ENCODE peak calls at places on chromosomes 3 and 15, in ten cellular contexts. S is H7; M is AG08396; V is effector CD4-positive, alpha-beta T cell; C is neural crest cell; R is stimulated activated CD4-positive, alpha-beta T cell treated with anti-CD3 and anti-CD28 coated beads, Interleukin-2, amount 100 ng/mL, for 48 hours; K is mesothelial cell of epicardium; A is T-helper 17 cell; Z is kidney; F is brain microvascular endothelial cell. X is an unnamed sample.

GRCh38 chr15:72961326-72961725 is 90.9 kb upstream of the NEO1 start:
- DNase-seq in M (no peak), S (no peak), Z (no peak), K (no peak), A (no peak), R (no peak), V (no peak), C (no peak), F (no peak), X (no peak)

GRCh38 chr15:57323806-57324589 is 52.3 kb upstream of the CGNL1 start:
- DNase-seq in Z (peak), M (no peak), F (peak), A (no peak), K (no peak), S (peak), R (no peak), C (no peak), V (no peak), X (peak)

GRCh38 chr15:89802231-89802928 is 12.3 kb downstream of the ANPEP start:
- DNase-seq in Z (peak), C (no peak), S (no peak), R (no peak), F (no peak), A (no peak), K (no peak), M (no peak), V (no peak), X (no peak)

GRCh38 chr15:35671197-35671596 is 125.2 kb upstream of the DPH6 start:
- DNase-seq in V (no peak), M (no peak), Z (no peak), S (no peak), K (no peak), A (no peak), R (no peak), C (no peak), F (no peak), X (no peak)

GRCh38 chr3:149575213-149575961 is 82.4 kb downstream of the WWTR1 start:
- DNase-seq in F (peak), S (no peak), A (no peak), Z (no peak), R (no peak), C (no peak), K (no peak), M (no peak), V (no peak), X (peak)

GRCh38 chr3:61250784-61251173 is 473 bp downstream of the FHIT start:
- DNase-seq in S (no peak), R (peak), C (peak), F (no peak), M (peak), V (peak), A (no peak), K (no peak), Z (peak), X (peak)

GRCh38 chr15:99106417-99107220 is 1.7 kb downstream of the SYNM start:
- DNase-seq in M (peak), F (peak), A (no peak), R (no peak), K (no peak), S (no peak), Z (peak), C (no peak), V (no peak), X (no peak)

GRCh38 chr3:43043071-43043766 is 62.7 kb downstream of the POMGNT2 start:
- DNase-seq in V (no peak), Z (no peak), A (no peak), K (no peak), R (no peak), M (no peak), C (no peak), F (no peak), S (no peak), X (no peak)

GRCh38 chr3:131031660-131032059 is 5.0 kb downstream of the NEK11 start:
- DNase-seq in R (no peak), V (no peak), M (no peak), F (no peak), A (no peak), C (no peak), S (no peak), K (no peak), Z (no peak), X (no peak)

GRCh38 chr3:140344601-140345000 is 333.3 kb upstream of the TRIM42 start:
- DNase-seq in C (no peak), V (no peak), F (no peak), S (no peak), A (no peak), M (no peak), K (no peak), R (no peak), Z (no peak), X (no peak)

X was measured in neural progenitor cell.